ENCODE peak calls at places on chromosomes 16 and 17, in four cellular contexts. Z is GM12891, R is K562, P is GM12878. F is an unnamed sample.

GRCh38 chr17:38958756-38959155 is 8.4 kb downstream of the FBXO47 start:
- DNase-seq in Z (no peak), R (no peak), P (no peak), F (no peak)

GRCh38 chr17:58630883-58631522 is 60.8 kb downstream of the TEX14 start:
- DNase-seq in Z (no peak), R (peak; percentile 37), P (no peak), F (no peak)

GRCh38 chr17:40356906-40357861 is 7.4 kb downstream of the GJD3 start:
- DNase-seq in Z (no peak), R (no peak), P (no peak), F (no peak)

GRCh38 chr16:24116989-24117388 is 139.1 kb upstream of the CACNG3 start:
- DNase-seq in Z (no peak), R (peak; percentile 28), P (no peak), F (no peak)

GRCh38 chr17:12568358-12569251 is 97.1 kb upstream of the MYOCD start:
- DNase-seq in Z (no peak), R (no peak), P (no peak), F (no peak)

GRCh38 chr16:5020551-5020950 is 13.2 kb downstream of the NAGPA start:
- DNase-seq in Z (no peak), R (no peak), P (no peak), F (no peak)

GRCh38 chr16:19213885-19214284 is 45.8 kb downstream of the SYT17 start:
- DNase-seq in Z (no peak), R (no peak), P (no peak), F (no peak)

GRCh38 chr17:56597495-56597990 is 4.0 kb downstream of the NOG start:
- DNase-seq in Z (no peak), R (no peak), P (no peak), F (no peak)

GRCh38 chr17:40451420-40451819 is 8.2 kb downstream of the IGFBP4 start:
- DNase-seq in Z (no peak), R (no peak), P (no peak), F (no peak)

GRCh38 chr17:4900231-4901107 is 1.1 kb downstream of the C17orf107 start:
- DNase-seq in Z (no peak), R (no peak), P (no peak), F (no peak)

GRCh38 chr17:69716571-69716970 is 302.1 kb downstream of the MAP2K6 start:
- DNase-seq in Z (no peak), R (no peak), P (no peak), F (no peak)

GRCh38 chr16:442976-443375 is 17.5 kb downstream of the RAB11FIP3 start:
- DNase-seq in Z (no peak), R (no peak), P (no peak), F (no peak)

GRCh38 chr17:79572136-79572915 is 38.5 kb downstream of the RBFOX3 start:
- DNase-seq in Z (no peak), R (no peak), P (no peak), F (no peak)

GRCh38 chr17:68511254-68511670 is 968 bp upstream of the PRKAR1A start:
- DNase-seq in Z (no peak), R (no peak), P (no peak), F (no peak)

GRCh38 chr16:65846210-65846602 is 520.3 kb upstream of the CDH5 start:
- DNase-seq in Z (no peak), R (no peak), P (no peak), F (no peak)

GRCh38 chr17:81291662-81292061 is 3.4 kb downstream of the SLC38A10 start:
- DNase-seq in Z (peak; percentile 86), R (peak; percentile 77), P (no peak), F (no peak)

GRCh38 chr17:66107731-66108130 is 84.2 kb downstream of the CEP112 start:
- DNase-seq in Z (no peak), R (no peak), P (no peak), F (no peak)

GRCh38 chr17:44417553-44417952 is 28.1 kb upstream of the ITGA2B start:
- DNase-seq in Z (peak; percentile 19), R (no peak), P (peak; percentile 51), F (no peak)

GRCh38 chr17:2455956-2456355 is 55.1 kb upstream of the MNT start:
- DNase-seq in Z (no peak), R (no peak), P (no peak), F (no peak)

GRCh38 chr16:88693420-88694177 is 7.3 kb upstream of the SNAI3 start:
- DNase-seq in Z (no peak), R (no peak), P (no peak), F (no peak)

GRCh38 chr16:50254072-50254471 is 12.3 kb upstream of the ADCY7 start:
- DNase-seq in Z (no peak), R (peak; percentile 71), P (no peak), F (no peak)

GRCh38 chr16:50282010-50282538 is 15.7 kb downstream of the ADCY7 start:
- DNase-seq in Z (peak; percentile 84), R (no peak), P (peak; percentile 86), F (peak; percentile 84)

GRCh38 chr17:70588003-70588402 is 418.7 kb downstream of the KCNJ2 start:
- DNase-seq in Z (no peak), R (no peak), P (no peak), F (no peak)

GRCh38 chr16:80210787-80211186 is 330.0 kb upstream of the DYNLRB2 start:
- DNase-seq in Z (no peak), R (no peak), P (no peak), F (no peak)

GRCh38 chr16:60203525-60204124 is 1469.5 kb upstream of the GOT2 start:
- DNase-seq in Z (no peak), R (no peak), P (no peak), F (no peak)

GRCh38 chr16:89560413-89561194 is at the start of gene RPL13:
- DNase-seq in Z (peak; percentile 97), R (peak; percentile 93), P (peak; percentile 67), F (peak; percentile 88)

GRCh38 chr17:28221751-28222414 is 97.1 kb upstream of the TMEM97 start:
- DNase-seq in Z (no peak), R (no peak), P (no peak), F (no peak)

GRCh38 chr16:19639986-19640421 is 78.0 kb downstream of the KNOP1 start:
- DNase-seq in Z (no peak), R (no peak), P (no peak), F (no peak)

GRCh38 chr16:17171250-17172143 is 299.3 kb downstream of the XYLT1 start:
- DNase-seq in Z (no peak), R (no peak), P (no peak), F (peak; percentile 92)
- TF ChIP-seq SPI1 in Z (no peak), R (no peak), P (no peak), F (peak; percentile 88)

DNA sequence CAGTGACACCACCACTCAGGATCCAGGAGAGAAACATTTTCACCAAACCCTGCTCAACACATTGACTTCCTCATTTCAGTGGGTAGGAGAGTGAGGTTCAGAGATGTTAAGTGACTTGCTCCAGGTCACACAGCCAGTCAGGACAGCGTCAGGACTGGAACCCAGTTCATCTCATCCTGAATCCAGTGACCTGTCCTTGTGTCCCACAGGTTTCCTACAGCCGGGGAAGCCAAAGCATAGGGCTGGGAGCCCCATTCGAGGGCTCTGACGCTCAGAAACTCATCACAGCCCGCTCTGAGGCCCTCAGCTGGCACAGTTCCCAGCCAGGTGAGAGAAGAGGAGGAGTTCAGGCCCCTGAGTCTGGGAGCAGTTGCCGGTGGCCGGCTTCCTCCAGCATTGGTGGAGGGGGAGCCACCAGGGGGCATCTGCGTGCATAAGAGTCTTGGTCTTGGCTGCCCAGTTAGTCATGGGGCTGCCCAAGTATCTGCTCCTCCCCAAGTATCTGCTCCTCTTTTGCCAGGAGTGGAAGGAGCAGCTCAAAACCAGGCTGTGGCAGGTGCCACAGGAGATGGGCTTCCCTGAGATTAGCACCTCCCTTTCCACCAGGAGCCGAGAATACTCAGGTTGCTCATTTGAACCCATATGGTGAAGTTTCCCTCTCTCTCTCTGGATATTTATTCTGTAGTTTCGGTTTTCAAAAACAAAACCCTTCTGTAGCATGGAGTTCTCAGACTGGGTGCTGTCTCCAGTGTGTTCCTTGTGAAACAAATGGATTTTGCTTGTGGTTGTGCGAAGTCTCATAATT is 56.0 kb downstream of the TNFRSF13B start:
- DNase-seq in Z (peak; percentile 56), R (peak; percentile 25), P (peak; percentile 17), F (no peak)
- TF ChIP-seq SPI1 in Z (peak; percentile 70), R (peak; percentile 56), P (peak; percentile 76), F (peak; percentile 27)

GRCh38 chr16:2935418-2935817 is 23.7 kb downstream of the FLYWCH1 start:
- DNase-seq in Z (no peak), R (no peak), P (no peak), F (no peak)
- TF ChIP-seq SPI1 in Z (no peak), R (no peak), P (no peak), F (no peak)

GRCh38 chr16:15900901-15901465 is 12.6 kb upstream of the CEP20 start:
- DNase-seq in Z (no peak), R (no peak), P (no peak), F (no peak)

GRCh38 chr16:15898654-15899053 is 10.3 kb upstream of the CEP20 start:
- DNase-seq in Z (no peak), R (no peak), P (no peak), F (no peak)

GRCh38 chr16:15900357-15900756 is 12.0 kb upstream of the CEP20 start:
- DNase-seq in Z (no peak), R (no peak), P (no peak), F (no peak)

GRCh38 chr16:15897834-15898254 is 9.4 kb upstream of the CEP20 start:
- DNase-seq in Z (peak; percentile 43), R (no peak), P (peak; percentile 76), F (peak; percentile 6)

GRCh38 chr16:15899538-15900100 is 11.2 kb upstream of the CEP20 start:
- DNase-seq in Z (peak; percentile 35), R (peak; percentile 61), P (peak; percentile 65), F (peak; percentile 65)
- TF ChIP-seq SPI1 in Z (peak; percentile 88), R (peak; percentile 84), P (peak; percentile 82), F (peak; percentile 44)

F was measured in HL-60.